ENCODE peak calls at places on chromosomes 1 and 21, in five cellular contexts. U, S, P, E and N are unnamed samples.

GRCh38 chr1:195019385-195019784 is 1588.9 kb downstream of the KCNT2 start:
- DNase-seq in U (no peak), S (no peak), P (no peak), E (no peak), N (no peak)

GRCh38 chr1:20110679-20111078 is 8.7 kb downstream of the PLA2G2D start:
- DNase-seq in U (no peak), S (no peak), P (no peak), E (no peak), N (no peak)

GRCh38 chr1:17646444-17647287 is 107.2 kb downstream of the ARHGEF10L start:
- DNase-seq in U (no peak), S (no peak), P (no peak), E (no peak), N (no peak)

GRCh38 chr1:193368302-193368701 is 181.9 kb upstream of the B3GALT2 start:
- DNase-seq in U (no peak), S (no peak), P (no peak), E (no peak), N (no peak)

GRCh38 chr21:39660191-39660590 is 47.5 kb downstream of the B3GALT5 start:
- DNase-seq in U (no peak), S (no peak), P (no peak), E (peak), N (no peak)

GRCh38 chr1:212752256-212752933 is 39.2 kb downstream of the NSL1 start:
- DNase-seq in U (no peak), S (no peak), P (no peak), E (no peak), N (no peak)

GRCh38 chr21:32777269-32777668 is 5.7 kb upstream of the PAXBP1 start:
- DNase-seq in U (no peak), S (no peak), P (no peak), E (no peak), N (no peak)

GRCh38 chr1:52801011-52801410 is 41.5 kb upstream of the ZYG11A start:
- DNase-seq in U (no peak), S (no peak), P (no peak), E (no peak), N (no peak)

GRCh38 chr1:33349778-33350610 is 29.1 kb upstream of the A3GALT2 start:
- DNase-seq in U (peak), S (peak), P (peak), E (peak), N (peak)

GRCh38 chr1:33635336-33636012 is 163.0 kb downstream of the ZSCAN20 start:
- DNase-seq in U (no peak), S (no peak), P (no peak), E (no peak), N (no peak)

GRCh38 chr21:44285547-44285992 is at the start of gene AIRE:
- DNase-seq in U (no peak), S (no peak), P (no peak), E (no peak), N (peak)

GRCh38 chr21:34881421-34881820 is 167.7 kb downstream of the RUNX1 start:
- DNase-seq in U (no peak), S (no peak), P (no peak), E (no peak), N (no peak)

GRCh38 chr1:210741564-210741963 is 392.4 kb downstream of the KCNH1 start:
- DNase-seq in U (no peak), S (no peak), P (no peak), E (no peak), N (no peak)

GRCh38 chr1:3652538-3653285 is 396 bp downstream of the TP73 start:
- DNase-seq in U (no peak), S (no peak), P (peak), E (no peak), N (no peak)